ENCODE peak calls at places on chromosome 18, in four cellular contexts. H, K, Y and P are unnamed samples.
A peak's percentile ranks its signal among the peaks of the same experiment; 100 is the strongest.

GRCh38 chr18:54679318-54680149 is 88.5 kb downstream of the DYNAP start:
- DNase-seq in Y (peak; percentile 53), K (peak; percentile 82), H (no peak), P (peak; percentile 6)

GRCh38 chr18:26864658-26865057 is 849 bp downstream of the AQP4 start:
- DNase-seq in Y (no peak), H (no peak), K (no peak), P (no peak)

GRCh38 chr18:42921261-42921737 is 194.2 kb downstream of the RIT2 start:
- DNase-seq in H (no peak), K (no peak), Y (no peak), P (no peak)

GRCh38 chr18:3452750-3453539 is 3.0 kb downstream of the TGIF1 start:
- DNase-seq in H (no peak), K (peak; percentile 51), Y (no peak), P (no peak)

GRCh38 chr18:58567453-58568196 is 61.3 kb downstream of the ALPK2 start:
- DNase-seq in Y (no peak), K (peak; percentile 97), H (no peak), P (no peak)

GRCh38 chr18:64365106-64365505 is 216.2 kb upstream of the LINC00305 start:
- DNase-seq in H (no peak), K (no peak), Y (no peak), P (no peak)

GRCh38 chr18:13216092-13216582 is 2.4 kb upstream of the LDLRAD4 start:
- DNase-seq in H (peak; percentile 73), Y (peak; percentile 78), K (peak; percentile 74), P (peak; percentile 75)

GRCh38 chr18:3508576-3509559 is 58.9 kb downstream of the TGIF1 start:
- DNase-seq in K (no peak), Y (no peak), H (peak; percentile 42), P (no peak)

GRCh38 chr18:53380063-53380639 is 844.3 kb downstream of the MBD2 start:
- DNase-seq in Y (peak; percentile 46), H (no peak), K (peak; percentile 7), P (no peak)

GRCh38 chr18:46174317-46175039 is 70.3 kb downstream of the HAUS1 start:
- DNase-seq in K (peak; percentile 78), H (peak; percentile 43), Y (peak; percentile 80), P (peak; percentile 11)

GRCh38 chr18:8461544-8461943 is 147.7 kb upstream of the RAB12 start:
- DNase-seq in K (no peak), H (no peak), Y (no peak), P (no peak)

GRCh38 chr18:35444636-35445035 is 53.1 kb downstream of the INO80C start:
- DNase-seq in K (no peak), Y (no peak), H (no peak), P (no peak)

GRCh38 chr18:3623769-3624545 is 174.0 kb downstream of the TGIF1 start:
- DNase-seq in H (peak; percentile 82), Y (peak; percentile 70), K (peak; percentile 98), P (no peak)

GRCh38 chr18:8478166-8478967 is 130.9 kb upstream of the RAB12 start:
- DNase-seq in H (peak; percentile 89), Y (peak; percentile 76), K (peak; percentile 64), P (peak; percentile 8)

GRCh38 chr18:46373787-46374186 is 269.6 kb downstream of the HAUS1 start:
- DNase-seq in H (no peak), K (no peak), Y (no peak), P (no peak)

GRCh38 chr18:13566941-13567762 is 159.2 kb downstream of the FAM210A start:
- DNase-seq in H (no peak), Y (peak; percentile 67), K (peak; percentile 19), P (peak; percentile 46)

GRCh38 chr18:2430191-2430590 is 141.1 kb downstream of the METTL4 start:
- DNase-seq in Y (no peak), H (no peak), K (no peak), P (no peak)

GRCh38 chr18:2431836-2432235 is 139.5 kb downstream of the METTL4 start:
- DNase-seq in Y (no peak), H (no peak), K (no peak), P (no peak)

DNA sequence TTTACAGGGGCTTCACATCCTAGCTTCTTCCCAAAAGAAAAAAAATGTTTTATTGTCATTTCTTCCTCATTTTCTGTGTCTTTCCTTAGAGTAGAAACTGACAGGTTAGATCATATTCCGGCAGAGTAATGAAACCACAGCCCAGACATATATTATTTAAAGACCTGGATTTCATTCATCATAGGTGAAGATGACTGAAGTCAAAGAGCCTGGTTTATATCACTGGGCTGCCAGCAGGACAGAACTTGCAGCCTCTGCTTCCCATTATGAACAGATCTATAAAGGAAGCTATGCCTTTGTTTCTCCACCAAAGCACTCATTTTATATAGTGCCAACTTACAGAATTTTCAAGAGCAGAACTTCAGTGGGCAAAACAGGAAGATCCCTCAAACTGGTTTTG is 137.9 kb downstream of the METTL4 start:
- DNase-seq in H (no peak), Y (no peak), K (no peak), P (no peak)
- H3K9me3 ChIP-seq in H (no peaks in the 10 kb centered on the region), Y (no peaks in the 10 kb centered on the region), K (no peaks in the 10 kb centered on the region), P (peaks cover 8% of the 10 kb centered on the region)

DNA sequence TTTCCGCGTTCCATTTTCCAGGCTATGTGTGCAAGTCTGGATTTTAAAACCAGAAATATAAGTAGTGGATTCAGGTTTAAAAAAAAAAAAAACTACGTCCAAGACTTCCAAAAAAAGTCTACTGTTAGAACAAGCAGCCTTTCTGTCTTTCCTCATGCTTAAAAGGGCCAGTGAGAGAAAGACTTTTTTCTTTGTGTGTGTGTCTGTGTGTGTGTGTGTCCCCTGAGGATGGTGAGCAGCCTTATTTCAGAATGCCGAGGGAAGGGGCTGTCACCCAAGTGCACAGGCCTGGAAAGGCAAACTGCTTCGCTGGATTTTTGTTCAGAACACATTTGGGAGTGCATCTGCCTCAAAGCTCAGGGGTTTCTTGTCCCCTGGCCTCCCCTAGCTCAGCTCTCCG is 98.8 kb downstream of the ZBTB7C start:
- DNase-seq in K (no peak), H (no peak), Y (no peak), P (no peak)
- H3K4me1 ChIP-seq in K (no peaks in the 10 kb centered on the region), H (peaks cover 5% of the 10 kb centered on the region), Y (peaks cover 17% of the 10 kb centered on the region), P (no peaks in the 10 kb centered on the region)

DNA sequence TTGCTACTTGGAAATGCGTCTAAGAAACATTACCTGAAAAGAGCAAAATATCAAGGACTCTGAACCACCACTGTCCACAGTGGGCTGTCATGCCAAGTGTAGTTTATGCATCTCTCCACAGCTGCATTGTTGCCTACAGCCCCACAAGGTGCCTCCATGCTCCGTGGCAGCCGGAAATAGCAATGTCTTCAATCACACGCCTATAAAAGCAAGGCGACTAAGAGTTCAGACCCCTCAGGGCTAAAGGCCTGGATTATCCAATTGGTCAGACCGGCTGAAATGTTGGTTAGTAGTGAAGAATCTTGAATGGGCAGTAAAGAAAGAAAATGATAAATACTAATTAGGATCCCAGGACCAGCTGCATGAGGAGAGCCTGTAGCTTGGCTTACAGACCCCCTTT is 114.0 kb upstream of the SLC35G4 start:
- DNase-seq in H (no peak), Y (no peak), K (no peak), P (no peak)
- H3K9me3 ChIP-seq in H (no peaks in the 10 kb centered on the region), Y (no peaks in the 10 kb centered on the region), K (no peaks in the 10 kb centered on the region), P (no peaks in the 10 kb centered on the region)

GRCh38 chr18:77123313-77124231 is 9.0 kb downstream of the MBP start:
- DNase-seq in K (no peak), H (no peak), Y (no peak), P (peak; percentile 55)
- H3K4me1 ChIP-seq in K (peaks cover 19% of the 10 kb centered on the region), H (peaks cover 7% of the 10 kb centered on the region), Y (no peaks in the 10 kb centered on the region), P (peaks cover 91% of the 10 kb centered on the region)

GRCh38 chr18:10225300-10225699 is 229.1 kb upstream of the APCDD1 start:
- DNase-seq in Y (no peak), K (no peak), H (no peak), P (no peak)
- H3K9me3 ChIP-seq in Y (no peaks in the 10 kb centered on the region), K (no peaks in the 10 kb centered on the region), H (peaks cover 19% of the 10 kb centered on the region), P (peaks cover 2% of the 10 kb centered on the region)

GRCh38 chr18:59902993-59903610 is 3.3 kb downstream of the PMAIP1 start:
- DNase-seq in Y (no peak), K (no peak), H (no peak), P (no peak)
- H3K4me1 ChIP-seq in Y (peaks cover 7% of the 10 kb centered on the region), K (peaks cover 28% of the 10 kb centered on the region), H (peaks cover 5% of the 10 kb centered on the region), P (peaks cover 74% of the 10 kb centered on the region)

DNA sequence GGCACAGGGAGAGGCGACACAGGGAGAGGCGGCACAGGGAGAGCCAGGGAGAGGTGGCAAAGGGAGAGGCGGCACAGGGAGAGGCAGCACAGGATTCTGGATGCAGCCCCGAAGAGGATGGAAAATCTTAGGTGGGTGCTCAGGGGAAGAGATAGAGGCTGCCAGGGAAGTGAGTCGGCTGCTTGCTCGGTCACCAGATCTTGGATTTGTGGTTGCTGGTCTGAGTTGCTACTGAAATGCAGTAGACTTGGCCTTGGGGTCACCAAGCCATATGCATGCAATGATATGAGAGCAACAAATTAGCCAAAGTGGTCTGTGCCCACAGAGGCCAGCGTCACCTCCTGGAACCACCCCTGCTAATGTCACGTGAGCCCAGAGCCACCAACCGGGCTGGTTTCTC is 117.2 kb upstream of the SALL3 start:
- DNase-seq in K (no peak), H (no peak), Y (no peak), P (no peak)
- H3K9me3 ChIP-seq in K (no peaks in the 10 kb centered on the region), H (no peaks in the 10 kb centered on the region), Y (no peaks in the 10 kb centered on the region), P (no peaks in the 10 kb centered on the region)